ENCODE peak calls at places on chromosomes 12 and 14, in five cellular contexts. U, J, L, B and A are unnamed samples. For H3K4me1, the result is how much of the 10 kb centered on the place peaks cover.

GRCh38 chr14:58697927-58698641 is 60.3 kb downstream of the DACT1 start:
- DNase-seq in U (no peak), J (no peak), L (no peak), B (no peak), A (no peak)

GRCh38 chr14:104801284-104802119 is 601 bp downstream of the ZBTB42 start:
- DNase-seq in U (no peak), J (no peak), L (no peak), B (no peak), A (no peak)

GRCh38 chr14:67566908-67567307 is 33.2 kb downstream of the PIGH start:
- DNase-seq in U (no peak), J (no peak), L (peak), B (peak), A (no peak)

GRCh38 chr14:48417715-48418500 is 742.5 kb upstream of the MDGA2 start:
- DNase-seq in U (no peak), J (no peak), L (no peak), B (no peak), A (no peak)

GRCh38 chr14:50620341-50620740 is 47.8 kb downstream of the SAV1 start:
- DNase-seq in U (no peak), J (no peak), L (no peak), B (no peak), A (no peak)

GRCh38 chr12:52909256-52909655 is 4.4 kb upstream of the KRT8 start:
- DNase-seq in U (no peak), J (no peak), L (no peak), B (no peak), A (no peak)

GRCh38 chr14:104559043-104559768 is 20.4 kb upstream of the C14orf180 start:
- DNase-seq in U (no peak), J (no peak), L (no peak), B (no peak), A (peak)

GRCh38 chr12:85041395-85041794 is 5.2 kb downstream of the LRRIQ1 start:
- DNase-seq in U (no peak), J (no peak), L (no peak), B (no peak), A (no peak)

GRCh38 chr14:51533160-51533559 is 118.5 kb upstream of the FRMD6 start:
- DNase-seq in U (no peak), J (no peak), L (no peak), B (no peak), A (no peak)

GRCh38 chr14:64611358-64612020 is 61.7 kb downstream of the PPP1R36 start:
- DNase-seq in U (no peak), J (no peak), L (peak), B (no peak), A (no peak)

DNA sequence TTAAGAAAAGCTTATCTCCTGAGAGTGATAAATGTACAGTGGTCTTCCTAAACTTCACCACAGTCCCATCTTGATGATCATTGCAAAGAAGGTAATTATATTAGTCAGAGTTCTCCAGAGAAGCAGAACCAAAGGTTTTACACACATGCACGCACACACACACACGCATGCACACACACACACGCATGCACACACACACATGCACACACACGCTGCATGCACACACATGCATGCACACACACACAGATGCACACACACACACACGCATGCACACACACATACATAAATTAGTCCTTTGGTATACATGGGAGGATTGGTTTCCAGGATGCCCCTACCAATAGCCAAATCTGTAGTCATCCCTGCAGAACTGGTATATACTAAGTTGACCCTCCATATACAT is 580 bp downstream of the OR4E2 start:
- DNase-seq in U (no peak), J (no peak), L (no peak), B (no peak), A (no peak)
- H3K27ac ChIP-seq in U (no peak), J (no peak), L (no peak), B (no peak), A (no peak)

GRCh38 chr14:69091695-69092094 is 61.2 kb downstream of the DCAF5 start:
- DNase-seq in U (no peak), J (no peak), L (no peak), B (no peak), A (no peak)

GRCh38 chr14:69092840-69093422 is 60.0 kb downstream of the DCAF5 start:
- DNase-seq in U (no peak), J (no peak), L (no peak), B (no peak), A (no peak)

GRCh38 chr14:69088523-69089445 is 64.1 kb downstream of the DCAF5 start:
- DNase-seq in U (no peak), J (no peak), L (no peak), B (no peak), A (no peak)

GRCh38 chr14:69087061-69087461 is 65.9 kb downstream of the DCAF5 start:
- DNase-seq in U (no peak), J (no peak), L (peak), B (no peak), A (no peak)

DNA sequence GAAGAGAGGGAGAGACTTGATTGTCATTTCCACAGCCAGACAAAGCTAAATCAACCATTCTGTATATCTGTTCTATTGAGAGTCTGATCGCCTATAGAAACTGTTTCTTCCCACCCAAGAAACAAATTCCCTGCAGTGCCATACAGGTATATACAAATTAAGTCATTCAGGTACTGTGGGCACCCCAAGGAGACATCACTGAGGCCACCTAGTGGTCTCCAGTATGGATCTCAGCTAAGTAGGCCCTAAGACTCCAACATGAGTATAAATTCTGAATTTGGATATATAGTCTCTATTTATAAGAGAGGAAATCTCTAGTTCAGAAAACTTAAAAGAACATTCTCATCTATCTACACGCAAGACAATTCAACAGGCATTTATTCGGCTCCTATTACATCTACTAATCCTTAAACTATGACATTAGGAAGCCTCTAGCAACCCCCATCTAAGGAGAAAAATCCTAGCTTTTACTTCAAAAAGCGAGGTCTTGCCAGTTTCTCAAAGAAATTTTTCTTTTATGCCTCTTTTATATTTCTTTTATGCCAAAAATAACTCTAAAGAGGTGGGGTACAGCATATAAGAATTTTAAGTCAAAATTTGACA is 62.6 kb downstream of the DCAF5 start:
- DNase-seq in U (peak), J (no peak), L (peak), B (no peak), A (no peak)
- TF ChIP-seq CTCF in U (peak), J (peak), L (peak), B (peak), A (peak)

GRCh38 chr12:104585448-104586055 is 128.8 kb downstream of the CHST11 start:
- DNase-seq in U (no peak), J (no peak), L (no peak), B (no peak), A (no peak)
- H3K4me1 ChIP-seq in U (half or more), J (under half), L (under half), B (under half), A (under half)

GRCh38 chr14:71013551-71014192 is 106.4 kb downstream of the PCNX1 start:
- DNase-seq in U (no peak), J (no peak), L (peak), B (no peak), A (no peak)

GRCh38 chr14:71011479-71011878 is 104.2 kb downstream of the PCNX1 start:
- DNase-seq in U (no peak), J (no peak), L (no peak), B (no peak), A (no peak)

DNA sequence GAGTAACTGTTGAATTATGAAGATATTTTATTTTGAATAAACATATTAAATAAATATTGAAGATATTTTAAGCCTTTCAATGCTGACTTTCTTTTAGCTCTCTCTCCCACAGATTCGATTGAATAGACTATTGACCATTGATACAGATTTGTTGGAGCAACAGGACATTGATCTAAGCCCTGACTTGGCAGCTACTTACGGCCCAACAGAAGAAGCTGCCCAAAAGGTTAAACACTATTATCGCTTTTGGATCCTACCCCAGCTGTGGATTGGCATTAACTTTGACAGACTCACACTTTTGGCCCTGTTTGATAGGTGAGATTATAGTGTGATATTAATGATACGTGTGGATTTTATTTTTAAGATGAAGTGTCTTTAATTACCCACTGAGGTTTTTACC is 105.6 kb downstream of the PCNX1 start:
- DNase-seq in U (no peak), J (no peak), L (no peak), B (no peak), A (no peak)
- H3K27ac ChIP-seq in U (no peak), J (no peak), L (no peak), B (no peak), A (no peak)

DNA sequence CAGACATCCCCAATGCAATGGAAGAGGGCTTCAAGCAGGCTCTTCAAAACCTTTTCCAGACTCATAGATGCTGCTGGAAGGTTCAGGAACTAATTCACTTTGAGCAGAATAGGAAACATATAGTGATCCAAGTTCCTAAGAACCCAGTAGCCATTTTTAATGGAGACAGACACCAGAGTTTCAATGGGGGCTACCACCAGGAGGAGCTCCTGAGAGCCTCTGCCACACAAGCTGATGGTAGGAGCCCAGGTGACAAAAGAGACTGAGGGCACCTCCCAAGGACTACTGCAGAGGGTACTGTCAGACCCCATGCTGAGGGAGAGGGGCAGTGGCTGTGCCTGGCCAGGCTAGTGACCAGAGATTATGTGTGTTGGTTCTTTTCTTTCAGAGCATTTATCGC is 45.9 kb downstream of the IFNG start:
- DNase-seq in U (no peak), J (no peak), L (no peak), B (no peak), A (no peak)
- TF ChIP-seq CTCF in U (no peak), J (no peak), L (peak), B (peak), A (no peak)

DNA sequence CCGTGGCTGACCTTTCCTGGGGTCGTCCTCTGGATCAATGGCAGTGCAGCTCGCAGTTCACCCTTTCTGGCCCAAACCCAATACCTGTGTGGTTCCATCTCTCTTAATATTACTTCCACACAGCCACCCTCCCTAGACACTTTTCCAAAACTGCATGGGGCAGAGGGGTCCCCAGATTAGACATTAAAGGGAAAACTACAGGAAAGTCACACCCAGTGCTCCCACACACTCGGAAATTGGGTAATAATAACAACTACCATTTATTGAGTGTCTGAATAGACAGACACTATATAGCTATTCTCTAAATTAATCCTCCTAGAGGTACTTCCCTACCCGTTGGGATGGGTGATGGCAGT is 628 bp upstream of the PXN start:
- DNase-seq in U (no peak), J (no peak), L (no peak), B (no peak), A (no peak)
- H3K4me1 ChIP-seq in U (under half), J (under half), L (under half), B (under half), A (under half)

DNA sequence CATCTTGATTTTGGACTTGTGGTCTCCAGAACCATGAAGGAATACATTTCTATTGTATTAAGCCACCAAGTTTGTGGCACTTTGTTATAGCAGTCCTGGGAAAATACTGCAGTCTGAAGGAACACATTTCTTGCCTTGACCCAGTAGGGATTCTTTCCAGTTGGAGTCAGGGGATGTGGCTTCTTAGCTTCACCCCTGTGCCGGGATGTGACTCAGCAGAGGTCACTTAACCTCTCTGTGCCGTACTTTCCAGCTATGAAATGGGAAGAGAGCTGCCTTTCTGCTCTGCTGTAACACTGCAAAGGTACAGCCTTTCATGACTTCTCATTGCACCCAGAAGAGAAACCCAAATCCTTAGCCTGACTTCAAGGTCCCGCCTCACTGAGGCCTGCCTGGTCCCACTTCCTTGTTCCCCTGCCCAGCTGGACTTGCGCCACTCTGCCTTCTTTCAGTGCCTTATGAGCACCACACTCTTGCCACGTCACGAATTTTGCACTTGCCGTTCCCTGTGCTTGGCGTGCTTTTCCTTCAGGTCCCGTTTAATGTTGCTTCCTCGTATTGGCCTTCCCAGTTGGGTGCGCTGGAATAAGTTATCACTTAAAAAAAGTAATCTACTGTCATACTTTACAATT is 24.2 kb downstream of the CHST11 start:
- DNase-seq in U (no peak), J (peak), L (peak), B (peak), A (peak)
- H3K27ac ChIP-seq in U (no peak), J (no peak), L (peak), B (no peak), A (peak)

GRCh38 chr14:92690171-92691011 is 58.0 kb downstream of the LGMN start:
- DNase-seq in U (peak), J (no peak), L (peak), B (peak), A (no peak)
- TF ChIP-seq CTCF in U (peak), J (no peak), L (peak), B (peak), A (peak)